ENCODE peak calls at places on chromosomes 16 and 17, in six cellular contexts. Y is hippocampal formation, Q is AG04450, H is NCI-H524, T is NCI-H1092, L is NAMALWA. O is an unnamed sample.

GRCh38 chr16:89155184-89155679 is 16.3 kb upstream of the CDH15 start:
- DNase-seq in Y (no peak), Q (peak), H (no peak), T (no peak), L (no peak), O (no peak)

GRCh38 chr16:3509470-3509928 is 8.7 kb downstream of the CLUAP1 start:
- DNase-seq in Y (no peak), Q (no peak), H (no peak), T (no peak), L (no peak), O (no peak)

GRCh38 chr17:81070541-81071246 is 35.7 kb downstream of the BAIAP2 start:
- DNase-seq in Y (no peak), Q (no peak), H (no peak), T (no peak), L (no peak), O (no peak)

GRCh38 chr17:30267625-30268024 is 24.1 kb downstream of the BLMH start:
- DNase-seq in Y (no peak), Q (no peak), H (no peak), T (no peak), L (no peak), O (no peak)

GRCh38 chr17:79811036-79811887 is 14.4 kb upstream of the CBX8 start:
- DNase-seq in Y (peak), Q (no peak), H (peak), T (peak), L (peak), O (peak)

GRCh38 chr17:16878547-16879100 is 93.3 kb downstream of the TNFRSF13B start:
- DNase-seq in Y (no peak), Q (no peak), H (no peak), T (no peak), L (no peak), O (no peak)

GRCh38 chr17:73302189-73302588 is 9.6 kb downstream of the CDC42EP4 start:
- DNase-seq in Y (no peak), Q (no peak), H (no peak), T (no peak), L (no peak), O (no peak)

GRCh38 chr16:72847187-72848044 is 200.5 kb downstream of the ZFHX3 start:
- DNase-seq in Y (no peak), Q (no peak), H (peak), T (no peak), L (peak), O (no peak)

GRCh38 chr17:50721194-50722010 is 2.0 kb downstream of the LUC7L3 start:
- DNase-seq in Y (no peak), Q (no peak), H (no peak), T (no peak), L (peak), O (no peak)

GRCh38 chr16:75559002-75559401 is 3.0 kb upstream of the TMEM231 start:
- DNase-seq in Y (no peak), Q (no peak), H (no peak), T (no peak), L (no peak), O (no peak)

GRCh38 chr17:68290955-68291835 is at the start of the genes ARSG and SLC16A6:
- DNase-seq in Y (no peak), Q (no peak), H (peak), T (peak), L (peak), O (peak)

GRCh38 chr16:14398014-14398717 is 231.9 kb downstream of the PARN start:
- DNase-seq in Y (no peak), Q (no peak), H (no peak), T (no peak), L (peak), O (no peak)

GRCh38 chr17:11853321-11854151 is 143.7 kb downstream of the ZNF18 start:
- DNase-seq in Y (peak), Q (no peak), H (no peak), T (no peak), L (no peak), O (no peak)

GRCh38 chr17:49191917-49192741 is 18.2 kb downstream of the GNGT2 start:
- DNase-seq in Y (peak), Q (peak), H (peak), T (peak), L (peak), O (peak)